ENCODE peak calls at places on chromosomes 3 and 15, in five cellular contexts. W is NT2/D1, L is IMR-90, P is uterus, Y is pancreas. B is an unnamed sample. For H3K4me1, the result is how much of the 10 kb centered on the place peaks cover.

GRCh38 chr3:22729981-22730380 is 473.1 kb upstream of the UBE2E2 start:
- DNase-seq in P (no peak), L (peak), Y (no peak), W (no peak), B (no peak)

GRCh38 chr3:71057526-71057894 is 526.0 kb downstream of the FOXP1 start:
- DNase-seq in Y (no peak), W (no peak), L (peak), P (no peak), B (no peak)

GRCh38 chr3:87354399-87354798 is 78.0 kb upstream of the POU1F1 start:
- DNase-seq in Y (no peak), W (no peak), L (no peak), P (no peak), B (no peak)

GRCh38 chr15:59904450-59904979 is 99.6 kb upstream of the FOXB1 start:
- DNase-seq in Y (no peak), W (no peak), P (no peak), L (no peak), B (no peak)

GRCh38 chr3:49566312-49566711 is 12.0 kb downstream of the BSN start:
- DNase-seq in P (no peak), W (no peak), L (no peak), Y (no peak), B (no peak)

GRCh38 chr3:196609343-196609775 is 30.1 kb upstream of the NRROS start:
- DNase-seq in W (peak), P (peak), L (peak), Y (peak), B (peak)

GRCh38 chr15:42141795-42142667 is 14.4 kb downstream of the PLA2G4F start:
- DNase-seq in W (no peak), P (peak), Y (no peak), L (no peak), B (peak)

GRCh38 chr3:53162672-53163458 is 1.9 kb downstream of the PRKCD start:
- DNase-seq in L (no peak), P (no peak), W (no peak), Y (peak), B (no peak)

GRCh38 chr3:129441782-129442181 is 1.8 kb downstream of the IFT122 start:
- DNase-seq in L (peak), W (no peak), Y (no peak), P (no peak), B (peak)

GRCh38 chr3:170397579-170398177 is 21.0 kb upstream of the CLDN11 start:
- DNase-seq in P (no peak), L (no peak), W (no peak), Y (no peak), B (no peak)

GRCh38 chr3:123627673-123628670 is 43.1 kb upstream of the HACD2 start:
- DNase-seq in P (peak), W (no peak), L (no peak), Y (peak), B (peak)

GRCh38 chr3:10547841-10548783 is 42.7 kb upstream of the ATP2B2 start:
- DNase-seq in L (no peak), Y (no peak), W (no peak), P (no peak), B (no peak)

GRCh38 chr3:72997421-72997961 is 880 bp downstream of the PPP4R2 start:
- DNase-seq in P (no peak), L (peak), W (peak), Y (no peak), B (no peak)

GRCh38 chr15:76565366-76565765 is 228.8 kb downstream of the ISL2 start:
- DNase-seq in P (no peak), W (no peak), Y (no peak), L (peak), B (no peak)

GRCh38 chr15:38944551-38944950 is 379.9 kb upstream of the RASGRP1 start:
- DNase-seq in W (no peak), Y (no peak), L (no peak), P (no peak), B (no peak)

GRCh38 chr3:66667284-66667683 is 166.5 kb upstream of the LRIG1 start:
- DNase-seq in P (no peak), L (no peak), W (no peak), Y (no peak), B (no peak)

GRCh38 chr15:68349173-68349572 is 71.6 kb downstream of the FEM1B start:
- DNase-seq in P (no peak), W (no peak), L (no peak), Y (no peak), B (no peak)

GRCh38 chr3:10015476-10015904 is 10.7 kb upstream of the FANCD2 start:
- DNase-seq in Y (peak), L (peak), W (no peak), P (peak), B (peak)

GRCh38 chr15:56968821-56969220 is 50.4 kb downstream of the TCF12 start:
- DNase-seq in L (no peak), W (peak), Y (no peak), P (no peak), B (no peak)
- H3K4me1 ChIP-seq in L (under half), W (under half), Y (under half), P (under half), B (under half)

GRCh38 chr3:74469713-74470112 is 144.7 kb downstream of the CNTN3 start:
- DNase-seq in W (no peak), L (no peak), Y (no peak), P (no peak), B (no peak)
- H3K4me1 ChIP-seq in W (under half), L (under half), Y (under half), P (under half), B (under half)

GRCh38 chr3:136152963-136153362 is 43.2 kb downstream of the MSL2 start:
- DNase-seq in Y (no peak), P (no peak), L (no peak), W (no peak), B (no peak)
- H3K4me1 ChIP-seq in Y (under half), P (under half), L (under half), W (under half), B (under half)

GRCh38 chr15:28101983-28102441 is 2.9 kb upstream of the OCA2 start:
- DNase-seq in L (no peak), W (no peak), Y (no peak), P (no peak), B (no peak)
- H3K4me1 ChIP-seq in L (under half), W (under half), Y (under half), P (under half), B (under half)